ENCODE peak calls at places on chromosomes 7 and 10, in eight cellular contexts. G is CD8-positive, alpha-beta T cell; W is breast epithelium; V is coronary artery; P is cardiac muscle cell; O is lower leg skin; X is PC-3; T is AG09309. A is an unnamed sample.
A peak's percentile ranks its signal among the peaks of the same experiment; 100 is the strongest.

GRCh38 chr7:22417349-22417748 is 60.4 kb upstream of the RAPGEF5 start:
- DNase-seq in G (no peak), O (no peak), X (no peak), V (no peak), W (no peak), P (no peak), T (no peak), A (no peak)

GRCh38 chr10:17206210-17206709 is 4.8 kb upstream of the TRDMT1 start:
- DNase-seq in T (no peak), O (no peak), V (no peak), P (no peak), X (peak; percentile 67), G (peak; percentile 11), W (no peak), A (no peak)

GRCh38 chr10:72688208-72688651 is 3.7 kb upstream of the MCU start:
- DNase-seq in V (no peak), X (peak; percentile 88), P (no peak), T (no peak), G (no peak), O (no peak), W (no peak), A (peak; percentile 44)

GRCh38 chr7:65953890-65954289 is 28.1 kb downstream of the GUSB start:
- DNase-seq in V (peak; percentile 22), G (no peak), P (no peak), O (no peak), X (no peak), W (no peak), T (no peak), A (no peak)

GRCh38 chr10:44860811-44861751 is 50.1 kb upstream of the TMEM72 start:
- DNase-seq in P (no peak), O (peak; percentile 33), V (no peak), G (no peak), W (no peak), T (peak; percentile 80), X (peak; percentile 81), A (peak; percentile 91)

GRCh38 chr7:16399265-16399801 is 22.0 kb downstream of the CRPPA start:
- DNase-seq in P (peak; percentile 30), O (no peak), T (no peak), G (no peak), X (no peak), W (no peak), V (no peak), A (no peak)

GRCh38 chr10:44310762-44311562 is 73.9 kb downstream of the CXCL12 start:
- DNase-seq in O (peak; percentile 69), P (peak; percentile 97), T (no peak), V (peak; percentile 84), X (peak; percentile 21), W (peak; percentile 77), G (peak; percentile 61), A (no peak)

GRCh38 chr10:126376956-126377355 is 11.3 kb downstream of the ADAM12 start:
- DNase-seq in V (no peak), T (no peak), O (no peak), G (no peak), W (no peak), P (no peak), X (peak; percentile 85), A (no peak)

GRCh38 chr7:364536-364935 is 74.6 kb downstream of the FOXL3 start:
- DNase-seq in W (no peak), G (no peak), O (no peak), V (no peak), P (no peak), T (no peak), X (no peak), A (no peak)

GRCh38 chr7:138861051-138861450 is 63.1 kb upstream of the ATP6V0A4 start:
- DNase-seq in T (no peak), V (no peak), G (no peak), O (no peak), X (no peak), P (no peak), W (no peak), A (no peak)

GRCh38 chr10:126259883-126260282 is 128.4 kb downstream of the ADAM12 start:
- DNase-seq in G (no peak), V (no peak), X (peak; percentile 14), W (no peak), P (no peak), O (no peak), T (no peak), A (no peak)

GRCh38 chr10:29987471-29987870 is 71.9 kb downstream of the JCAD start:
- DNase-seq in V (no peak), T (no peak), O (no peak), P (no peak), G (no peak), W (no peak), X (no peak), A (no peak)

GRCh38 chr10:29981510-29981909 is 77.9 kb downstream of the JCAD start:
- DNase-seq in G (no peak), W (no peak), V (no peak), P (no peak), O (no peak), T (no peak), X (no peak), A (no peak)

GRCh38 chr10:29980084-29980483 is 79.3 kb downstream of the JCAD start:
- DNase-seq in P (no peak), G (no peak), V (no peak), W (no peak), X (peak; percentile 58), O (no peak), T (no peak), A (no peak)

GRCh38 chr10:29977161-29977560 is 82.2 kb downstream of the JCAD start:
- DNase-seq in V (no peak), P (no peak), T (no peak), O (no peak), X (no peak), G (no peak), W (no peak), A (no peak)

GRCh38 chr10:29982997-29983648 is 76.3 kb downstream of the JCAD start:
- DNase-seq in V (no peak), X (no peak), T (no peak), O (no peak), G (no peak), P (no peak), W (no peak), A (no peak)
- TF ChIP-seq CTCF in V (no peak), X (no peak), T (no peak), O (no peak), G (no peak), P (no peak), W (no peak), A (no peak)

GRCh38 chr7:128266891-128267839 is 26.1 kb downstream of the LEP start:
- DNase-seq in P (peak; percentile 17), T (peak; percentile 29), G (no peak), V (no peak), X (peak; percentile 13), O (peak; percentile 71), W (peak; percentile 93), A (peak; percentile 28)

GRCh38 chr7:128271471-128272454 is 30.7 kb downstream of the LEP start:
- DNase-seq in X (no peak), O (no peak), V (peak; percentile 62), G (no peak), T (no peak), P (no peak), W (no peak), A (no peak)

GRCh38 chr7:128274246-128274889 is 33.3 kb downstream of the LEP start:
- DNase-seq in T (no peak), G (no peak), X (no peak), O (no peak), V (peak; percentile 60), W (no peak), P (no peak), A (no peak)

GRCh38 chr7:128268233-128268632 is 27.2 kb downstream of the LEP start:
- DNase-seq in X (no peak), P (no peak), G (no peak), V (peak; percentile 36), T (no peak), W (no peak), O (no peak), A (no peak)

GRCh38 chr7:128270799-128271411 is 29.8 kb downstream of the LEP start:
- DNase-seq in G (no peak), X (no peak), W (no peak), P (no peak), O (no peak), V (peak; percentile 68), T (no peak), A (no peak)
- TF ChIP-seq CTCF in G (no peak), X (no peak), W (no peak), P (peak; percentile 53), O (no peak), V (no peak), T (peak; percentile 31), A (peak; percentile 26)

GRCh38 chr10:110497438-110498086 is at the start of gene DUSP5:
- DNase-seq in P (peak; percentile 98), W (peak; percentile 95), X (peak; percentile 95), O (peak; percentile 92), V (peak; percentile 95), T (peak; percentile 74), G (peak; percentile 96), A (peak; percentile 89)

GRCh38 chr10:110496553-110497437 is 912 bp upstream of the DUSP5 start:
- DNase-seq in G (no peak), P (no peak), V (no peak), W (no peak), O (no peak), X (peak; percentile 47), T (no peak), A (no peak)

GRCh38 chr10:110498982-110499795 is 1.5 kb downstream of the DUSP5 start:
- DNase-seq in X (peak; percentile 68), G (no peak), T (no peak), W (peak; percentile 64), P (peak; percentile 70), V (no peak), O (peak; percentile 27), A (no peak)

GRCh38 chr10:110499796-110500514 is 2.2 kb downstream of the DUSP5 start:
- DNase-seq in T (no peak), P (peak; percentile 54), X (no peak), G (no peak), O (no peak), W (no peak), V (no peak), A (no peak)

DNA sequence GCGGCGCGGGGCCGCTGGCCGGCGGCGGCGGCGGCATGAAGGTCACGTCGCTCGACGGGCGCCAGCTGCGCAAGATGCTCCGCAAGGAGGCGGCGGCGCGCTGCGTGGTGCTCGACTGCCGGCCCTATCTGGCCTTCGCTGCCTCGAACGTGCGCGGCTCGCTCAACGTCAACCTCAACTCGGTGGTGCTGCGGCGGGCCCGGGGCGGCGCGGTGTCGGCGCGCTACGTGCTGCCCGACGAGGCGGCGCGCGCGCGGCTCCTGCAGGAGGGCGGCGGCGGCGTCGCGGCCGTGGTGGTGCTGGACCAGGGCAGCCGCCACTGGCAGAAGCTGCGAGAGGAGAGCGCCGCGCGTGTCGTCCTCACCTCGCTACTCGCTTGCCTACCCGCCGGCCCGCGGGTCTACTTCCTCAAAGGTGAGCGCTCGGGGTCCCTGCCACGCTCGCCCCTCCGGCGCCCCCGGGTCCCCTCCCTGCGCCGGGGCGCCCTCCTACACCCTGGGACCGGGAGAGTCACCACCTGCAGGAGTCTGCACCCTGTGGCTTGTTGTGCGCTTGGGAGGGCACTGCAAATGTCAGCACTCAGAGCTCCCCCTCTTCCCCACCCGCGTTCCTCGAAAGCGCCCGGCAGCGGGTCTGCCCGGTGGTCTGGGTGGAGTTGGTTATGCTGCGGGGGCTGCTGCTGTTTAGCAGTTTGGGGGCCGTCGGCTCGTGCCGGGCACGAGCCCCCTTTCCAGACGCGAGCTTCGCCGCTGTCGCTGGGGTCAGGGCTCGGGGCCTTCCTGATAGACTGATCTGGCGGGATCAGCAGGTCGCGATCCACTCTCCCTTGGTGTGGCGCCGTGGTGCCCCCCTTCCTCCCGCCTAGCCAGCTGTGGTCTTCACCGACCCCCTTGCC is 627 bp downstream of the DUSP5 start:
- DNase-seq in X (no peak), P (peak; percentile 69), O (no peak), G (peak; percentile 36), W (peak; percentile 40), V (peak; percentile 79), T (no peak), A (no peak)
- TF ChIP-seq CTCF in X (no peak), P (peak; percentile 9), O (no peak), G (no peak), W (no peak), V (no peak), T (no peak), A (no peak)

GRCh38 chr7:42691030-42691639 is 220.7 kb downstream of the C7orf25 start:
- DNase-seq in W (no peak), O (no peak), V (no peak), X (peak; percentile 73), G (no peak), P (peak; percentile 74), T (peak; percentile 7), A (no peak)
- TF ChIP-seq CTCF in W (peak; percentile 25), O (no peak), V (no peak), X (peak; percentile 78), G (no peak), P (peak; percentile 82), T (peak; percentile 67), A (peak; percentile 71)

A was measured in AG09319.